ENCODE peak calls at places on chromosomes 11 and 22, in nine cellular contexts. G is SK-N-SH, O is H1, J is HCT116, C is endothelial cell of umbilical vein, Z is WTC11, F is NB4, Q is GM12878, H is A549. Y is an unnamed sample.

GRCh38 chr11:14306481-14306880 is 52.5 kb downstream of the RRAS2 start:
- DNase-seq in C (no peak), J (no peak), O (no peak), H (peak; percentile 22), Z (no peak), F (no peak), Q (no peak), G (no peak), Y (no peak)

GRCh38 chr11:30406978-30407762 is 84.3 kb downstream of the ARL14EP start:
- DNase-seq in J (no peak), Q (no peak), O (peak; percentile 29), H (no peak), F (no peak), G (no peak), Z (no peak), C (no peak), Y (peak; percentile 26)

GRCh38 chr11:116821050-116821918 is 1.8 kb downstream of the APOA4 start:
- DNase-seq in G (no peak), H (no peak), J (no peak), F (no peak), C (no peak), Q (no peak), Z (no peak), O (no peak), Y (no peak)

GRCh38 chr11:64406221-64406946 is 47.4 kb downstream of the RPS6KA4 start:
- DNase-seq in Z (no peak), G (peak; percentile 50), J (no peak), H (no peak), F (no peak), O (no peak), Q (no peak), C (no peak), Y (no peak)

GRCh38 chr11:70108250-70108649 is 30.1 kb downstream of the ANO1 start:
- DNase-seq in O (no peak), J (no peak), C (no peak), Z (no peak), G (no peak), Q (no peak), F (no peak), H (no peak), Y (no peak)

GRCh38 chr22:46178755-46179505 is 28.6 kb downstream of the PPARA start:
- DNase-seq in Q (no peak), J (no peak), F (no peak), H (peak; percentile 19), C (no peak), Z (no peak), G (no peak), O (no peak), Y (peak; percentile 41)

GRCh38 chr11:69983571-69983877 is 94.6 kb upstream of the ANO1 start:
- DNase-seq in Q (no peak), F (no peak), C (no peak), O (no peak), J (no peak), Z (no peak), H (no peak), G (no peak), Y (no peak)

GRCh38 chr11:75275581-75275980 is 35.0 kb downstream of the TPBGL start:
- DNase-seq in J (no peak), C (peak; percentile 93), G (no peak), F (peak; percentile 51), O (no peak), Q (no peak), Z (no peak), H (no peak), Y (no peak)

GRCh38 chr11:3207530-3208189 is 11.0 kb downstream of the MRGPRG start:
- DNase-seq in Q (no peak), J (no peak), H (no peak), Z (no peak), O (no peak), F (no peak), C (no peak), G (no peak), Y (no peak)

GRCh38 chr11:128318856-128319474 is 268.4 kb downstream of the ETS1 start:
- DNase-seq in Q (peak; percentile 93), C (peak; percentile 51), H (no peak), G (no peak), O (no peak), Z (no peak), J (no peak), F (no peak), Y (no peak)
- TF ChIP-seq MAX in Q (no peak), C (no peak), H (no peak), G (no peak), O (no peak), Z (no peak), J (no peak), F (no peak), Y (no peak)

GRCh38 chr11:111808834-111809233 is 42.6 kb upstream of the PPP2R1B start:
- DNase-seq in F (no peak), Z (no peak), Q (no peak), C (no peak), J (no peak), H (no peak), O (no peak), G (no peak), Y (no peak)

GRCh38 chr11:111811445-111811844 is 45.3 kb upstream of the PPP2R1B start:
- DNase-seq in H (no peak), O (no peak), J (no peak), Z (no peak), C (no peak), G (no peak), F (no peak), Q (no peak), Y (no peak)

GRCh38 chr11:111812211-111812610 is 46.0 kb upstream of the PPP2R1B start:
- DNase-seq in F (no peak), O (no peak), Q (no peak), H (no peak), J (no peak), Z (no peak), C (no peak), G (no peak), Y (no peak)

GRCh38 chr11:111808063-111808588 is 41.9 kb upstream of the PPP2R1B start:
- DNase-seq in J (no peak), G (no peak), H (no peak), F (no peak), C (no peak), O (no peak), Q (no peak), Z (no peak), Y (no peak)

DNA sequence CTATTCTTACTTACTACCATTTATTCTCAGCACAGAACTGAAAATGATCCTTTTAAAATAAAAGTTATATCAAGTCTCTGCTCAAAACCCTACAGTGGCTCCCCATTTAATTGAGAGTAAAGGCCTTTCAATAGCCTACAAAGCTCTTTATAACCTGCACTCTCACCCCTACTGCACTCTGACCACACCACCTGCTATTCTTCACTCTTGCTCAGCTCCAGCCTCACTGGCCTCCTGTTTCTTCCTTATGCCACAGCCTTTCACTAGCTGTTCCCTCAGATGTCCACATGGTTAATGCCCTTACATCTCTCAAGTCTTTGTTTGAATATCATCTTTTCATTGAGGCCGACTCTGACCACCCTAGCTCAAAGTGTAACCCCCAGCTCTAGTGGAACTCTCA is 40.9 kb upstream of the PPP2R1B start:
- DNase-seq in F (no peak), H (no peak), C (no peak), J (no peak), O (no peak), Q (no peak), G (no peak), Z (no peak), Y (no peak)
- TF ChIP-seq MAX in F (no peak), H (no peak), C (no peak), J (no peak), O (no peak), Q (no peak), G (no peak), Z (no peak), Y (no peak)

DNA sequence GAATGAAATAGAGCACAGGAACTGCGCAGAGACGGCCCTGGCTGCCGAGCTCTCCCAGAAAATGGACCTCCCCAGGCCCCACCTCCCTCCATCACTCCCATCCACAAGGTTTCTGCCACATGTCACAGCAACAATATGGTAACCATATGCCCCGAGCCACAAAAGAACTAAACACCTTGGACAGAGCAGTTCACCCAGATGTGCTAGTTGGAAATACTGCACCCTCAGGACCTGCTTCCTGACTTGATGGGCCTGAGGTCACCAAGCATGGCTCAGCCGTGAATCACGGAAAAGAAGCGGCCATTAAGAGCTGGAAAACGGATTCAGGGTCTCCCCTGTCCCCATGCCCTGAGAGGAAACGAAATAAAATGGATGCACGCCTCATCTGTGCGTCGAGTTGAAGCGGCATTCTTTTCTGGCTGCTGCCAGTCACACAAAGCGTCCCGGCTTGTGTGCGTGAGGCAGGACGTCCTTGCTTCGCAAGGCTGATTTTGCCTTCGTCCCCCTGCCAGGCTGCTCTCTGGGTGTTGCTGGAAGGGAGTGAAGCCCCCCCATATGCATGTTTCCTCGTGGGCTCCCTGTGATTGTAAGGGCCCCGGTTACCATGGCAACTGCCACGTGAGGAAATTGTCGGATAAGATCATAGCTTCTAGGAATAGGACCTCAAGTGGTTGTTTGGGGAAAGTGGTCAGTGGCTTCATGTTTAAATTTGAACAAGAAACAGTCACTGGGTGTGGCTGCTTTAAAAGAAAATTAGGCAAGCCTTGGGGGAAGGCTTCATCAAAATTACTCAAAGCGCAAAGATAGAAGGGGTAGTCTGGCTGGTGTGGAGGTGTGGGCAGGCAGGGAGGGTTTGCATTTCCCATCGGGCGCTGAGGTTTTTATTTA is 51.7 kb downstream of the FLI1 start:
- DNase-seq in Z (no peak), O (no peak), J (no peak), F (no peak), G (no peak), Q (no peak), H (no peak), C (peak; percentile 53), Y (no peak)
- TF ChIP-seq MAX in Z (no peak), O (no peak), J (no peak), F (no peak), G (no peak), Q (no peak), H (no peak), C (no peak), Y (no peak)

DNA sequence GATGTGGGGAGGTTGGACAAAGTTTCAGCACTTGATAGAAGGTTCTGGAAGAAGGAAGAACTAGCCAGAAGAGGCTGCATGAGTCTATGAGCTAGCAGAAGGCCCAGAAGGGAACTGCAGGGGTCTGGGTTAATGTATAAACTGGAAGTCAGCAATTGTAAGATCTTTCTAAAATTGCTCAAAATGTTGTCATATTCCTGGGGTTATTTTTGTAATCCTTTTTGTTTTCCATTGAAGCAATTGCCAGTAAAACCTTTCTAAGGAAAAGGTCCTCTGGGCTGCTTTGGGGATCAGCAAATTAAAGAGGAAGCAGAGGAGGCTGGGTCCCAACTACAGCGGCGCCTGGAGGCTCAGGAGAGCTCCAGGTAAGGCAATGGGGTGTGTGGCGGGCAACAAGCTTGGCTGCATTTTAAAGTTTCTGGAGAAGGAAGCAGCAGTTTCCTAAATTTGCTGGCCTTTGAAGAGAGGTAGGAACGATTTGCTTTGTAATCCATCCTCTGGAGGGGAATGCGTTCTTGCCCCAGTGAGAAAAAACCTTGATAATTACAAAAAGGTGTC is 29.3 kb downstream of the ADAMTS15 start:
- DNase-seq in Q (no peak), J (no peak), C (no peak), H (no peak), F (no peak), Z (no peak), G (peak; percentile 3), O (no peak), Y (no peak)
- TF ChIP-seq MAX in Q (no peak), J (no peak), C (no peak), H (no peak), F (no peak), Z (no peak), G (no peak), O (no peak), Y (no peak)

Y was measured in HepG2.